ENCODE peak calls at places on chromosome 5, in ten cellular contexts. L is GM12878, K is breast epithelium, J is heart right ventricle, E is prostate gland, O is type B pancreatic cell, W is epithelial cell of esophagus, G is lower lobe of right lung, Y is AG09319, I is transverse colon. Q is an unnamed sample.

GRCh38 chr5:78543916-78544315 is 104.7 kb downstream of the LHFPL2 start:
- DNase-seq in L (no peak), K (no peak), J (no peak), E (no peak), O (no peak), W (no peak), G (no peak), Y (no peak), I (no peak), Q (no peak)

GRCh38 chr5:40679998-40680681 is 425 bp downstream of the PTGER4 start:
- DNase-seq in L (no peak), K (no peak), J (peak), E (peak), O (no peak), W (peak), G (peak), Y (no peak), I (peak), Q (peak)

GRCh38 chr5:14250094-14250777 is 107.1 kb downstream of the TRIO start:
- DNase-seq in L (no peak), K (peak), J (peak), E (peak), O (no peak), W (peak), G (peak), Y (peak), I (peak), Q (no peak)

GRCh38 chr5:165405340-165405739 is 1899.9 kb downstream of the MAT2B start:
- DNase-seq in L (no peak), K (no peak), J (no peak), E (no peak), O (no peak), W (no peak), G (no peak), Y (no peak), I (no peak), Q (no peak)

GRCh38 chr5:124734574-124735168 is 11.8 kb downstream of the ZNF608 start:
- DNase-seq in L (no peak), K (no peak), J (no peak), E (no peak), O (no peak), W (no peak), G (no peak), Y (no peak), I (no peak), Q (no peak)

GRCh38 chr5:113218200-113218599 is 216.6 kb downstream of the TSSK1B start:
- DNase-seq in L (no peak), K (no peak), J (peak), E (no peak), O (no peak), W (no peak), G (no peak), Y (no peak), I (no peak), Q (no peak)

GRCh38 chr5:140253985-140254384 is 48.9 kb downstream of the PFDN1 start:
- DNase-seq in L (no peak), K (no peak), J (no peak), E (peak), O (no peak), W (peak), G (peak), Y (no peak), I (peak), Q (no peak)

GRCh38 chr5:77239126-77239741 is 28.8 kb downstream of the PDE8B start:
- DNase-seq in L (no peak), K (no peak), J (no peak), E (no peak), O (no peak), W (peak), G (no peak), Y (no peak), I (no peak), Q (no peak)

GRCh38 chr5:59722875-59723274 is 170.7 kb downstream of the PDE4D start:
- DNase-seq in L (no peak), K (no peak), J (no peak), E (no peak), O (no peak), W (peak), G (no peak), Y (no peak), I (no peak), Q (no peak)

GRCh38 chr5:109373932-109374331 is 35.8 kb downstream of the PJA2 start:
- DNase-seq in L (no peak), K (no peak), J (no peak), E (no peak), O (no peak), W (no peak), G (no peak), Y (no peak), I (no peak), Q (no peak)

GRCh38 chr5:109370343-109370742 is 39.4 kb downstream of the PJA2 start:
- DNase-seq in L (no peak), K (no peak), J (no peak), E (no peak), O (no peak), W (no peak), G (no peak), Y (no peak), I (no peak), Q (no peak)

GRCh38 chr5:109378095-109378494 is 31.7 kb downstream of the PJA2 start:
- DNase-seq in L (no peak), K (no peak), J (no peak), E (no peak), O (no peak), W (no peak), G (no peak), Y (no peak), I (no peak), Q (no peak)

DNA sequence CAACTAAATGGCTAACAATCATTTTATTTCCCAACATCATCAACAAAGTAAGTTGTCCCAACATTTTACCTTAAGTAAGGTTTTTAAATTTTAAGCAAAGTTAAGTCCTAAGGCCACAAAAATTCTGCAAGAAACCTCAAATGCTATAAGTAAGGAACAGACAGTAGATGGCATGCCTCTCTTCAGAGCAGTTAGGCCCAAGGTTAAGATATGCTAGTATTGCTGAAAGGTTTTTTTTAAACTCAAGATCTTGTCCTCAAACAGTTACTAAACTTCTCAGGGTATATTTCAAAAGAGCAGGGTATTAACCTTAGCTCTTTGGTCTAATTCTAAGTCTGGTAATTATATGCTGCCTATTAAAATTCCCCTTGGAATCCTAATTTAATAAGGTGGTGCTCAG is 35.1 kb downstream of the PJA2 start:
- DNase-seq in L (no peak), K (no peak), J (no peak), E (no peak), O (no peak), W (no peak), G (no peak), Y (no peak), I (no peak), Q (no peak)
- TF ChIP-seq CTCF in L (no peak), K (no peak), J (no peak), E (no peak), O (no peak), W (no peak), G (no peak), Y (no peak), I (no peak), Q (no peak)

DNA sequence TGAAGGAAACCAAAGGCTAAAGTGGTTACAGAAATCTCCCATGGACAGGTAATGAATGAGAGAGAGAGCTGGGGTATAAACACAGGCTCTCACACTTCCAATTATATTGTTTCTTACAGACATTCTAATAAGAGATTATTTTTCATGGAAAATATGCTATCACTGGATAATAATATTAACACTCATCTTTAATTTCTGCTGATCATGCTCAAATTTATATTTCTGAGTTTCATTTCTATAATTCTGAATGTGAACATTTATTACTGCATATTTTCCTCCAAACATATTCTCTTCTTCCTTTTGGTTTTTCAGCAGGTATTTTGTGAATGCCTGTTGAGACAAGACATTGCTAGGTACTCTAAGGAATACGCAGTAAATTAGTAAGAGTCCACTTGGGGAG is 410.2 kb upstream of the DAP start:
- DNase-seq in L (no peak), K (no peak), J (no peak), E (no peak), O (no peak), W (no peak), G (no peak), Y (no peak), I (no peak), Q (no peak)
- TF ChIP-seq CTCF in L (no peak), K (no peak), J (no peak), E (no peak), O (no peak), W (no peak), G (no peak), Y (no peak), I (no peak), Q (no peak)

GRCh38 chr5:73104326-73104725 is 16.0 kb upstream of the TMEM171 start:
- DNase-seq in L (no peak), K (no peak), J (no peak), E (no peak), O (no peak), W (no peak), G (no peak), Y (no peak), I (no peak), Q (no peak)
- TF ChIP-seq CTCF in L (no peak), K (no peak), J (no peak), E (no peak), O (no peak), W (no peak), G (no peak), Y (no peak), I (no peak), Q (no peak)

GRCh38 chr5:159961761-159962160 is 45.5 kb downstream of the ADRA1B start:
- DNase-seq in L (no peak), K (no peak), J (no peak), E (no peak), O (no peak), W (no peak), G (no peak), Y (no peak), I (no peak), Q (no peak)
- TF ChIP-seq CTCF in L (no peak), K (no peak), J (no peak), E (no peak), O (no peak), W (no peak), G (no peak), Y (no peak), I (no peak), Q (no peak)

DNA sequence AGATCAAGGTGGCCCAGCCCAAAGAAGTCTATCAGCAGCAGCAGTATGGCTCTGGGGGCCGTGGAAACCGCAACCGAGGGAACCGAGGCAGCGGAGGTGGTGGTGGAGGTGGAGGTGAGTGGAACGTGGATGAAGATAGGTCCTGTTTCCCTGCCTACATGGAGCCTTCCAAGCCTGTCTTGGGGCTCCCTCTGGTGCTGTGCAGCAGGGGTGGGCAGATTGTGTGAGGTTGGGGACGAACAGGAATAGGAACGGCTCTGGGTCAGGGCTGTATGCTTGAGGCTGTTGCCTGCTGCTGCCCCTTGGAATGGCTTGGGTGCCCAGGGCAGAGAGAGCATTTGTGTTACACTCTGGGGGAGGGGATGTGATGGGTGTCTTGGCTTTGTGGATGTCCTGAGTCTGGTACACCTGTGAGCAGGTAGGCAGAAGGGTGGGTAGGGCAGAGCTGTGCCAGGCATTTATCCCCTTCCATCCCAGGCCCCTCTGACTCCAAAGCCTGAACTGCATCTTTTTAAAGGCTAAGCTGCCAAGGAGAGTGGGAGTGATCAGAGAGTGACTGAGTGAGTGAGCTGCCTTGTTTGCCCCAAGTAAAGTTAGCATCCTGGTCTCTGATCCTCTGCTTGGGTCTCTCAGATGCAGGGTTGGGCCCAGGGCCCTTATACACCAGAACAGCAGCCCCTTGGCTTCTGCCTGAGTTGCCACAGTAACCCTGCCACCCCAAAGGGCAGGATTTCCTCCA is 5.2 kb downstream of the HNRNPAB start:
- DNase-seq in L (no peak), K (peak), J (no peak), E (no peak), O (no peak), W (no peak), G (no peak), Y (no peak), I (no peak), Q (no peak)
- TF ChIP-seq CTCF in L (no peak), K (no peak), J (no peak), E (no peak), O (no peak), W (no peak), G (no peak), Y (no peak), I (no peak), Q (no peak)

GRCh38 chr5:58722160-58722559 is 139.3 kb downstream of the RAB3C start:
- DNase-seq in L (no peak), K (no peak), J (no peak), E (no peak), O (no peak), W (no peak), G (no peak), Y (no peak), I (no peak), Q (no peak)

GRCh38 chr5:58716713-58717112 is 133.8 kb downstream of the RAB3C start:
- DNase-seq in L (no peak), K (no peak), J (no peak), E (no peak), O (no peak), W (no peak), G (no peak), Y (no peak), I (no peak), Q (no peak)

GRCh38 chr5:58714046-58714445 is 131.2 kb downstream of the RAB3C start:
- DNase-seq in L (no peak), K (no peak), J (no peak), E (no peak), O (no peak), W (no peak), G (no peak), Y (no peak), I (no peak), Q (no peak)

GRCh38 chr5:58715997-58716656 is 133.3 kb downstream of the RAB3C start:
- DNase-seq in L (no peak), K (no peak), J (no peak), E (no peak), O (no peak), W (no peak), G (no peak), Y (no peak), I (no peak), Q (no peak)

GRCh38 chr5:58717303-58718012 is 134.6 kb downstream of the RAB3C start:
- DNase-seq in L (no peak), K (no peak), J (no peak), E (no peak), O (no peak), W (no peak), G (no peak), Y (no peak), I (no peak), Q (no peak)
- TF ChIP-seq CTCF in L (peak), K (no peak), J (no peak), E (no peak), O (no peak), W (no peak), G (no peak), Y (no peak), I (no peak), Q (no peak)

DNA sequence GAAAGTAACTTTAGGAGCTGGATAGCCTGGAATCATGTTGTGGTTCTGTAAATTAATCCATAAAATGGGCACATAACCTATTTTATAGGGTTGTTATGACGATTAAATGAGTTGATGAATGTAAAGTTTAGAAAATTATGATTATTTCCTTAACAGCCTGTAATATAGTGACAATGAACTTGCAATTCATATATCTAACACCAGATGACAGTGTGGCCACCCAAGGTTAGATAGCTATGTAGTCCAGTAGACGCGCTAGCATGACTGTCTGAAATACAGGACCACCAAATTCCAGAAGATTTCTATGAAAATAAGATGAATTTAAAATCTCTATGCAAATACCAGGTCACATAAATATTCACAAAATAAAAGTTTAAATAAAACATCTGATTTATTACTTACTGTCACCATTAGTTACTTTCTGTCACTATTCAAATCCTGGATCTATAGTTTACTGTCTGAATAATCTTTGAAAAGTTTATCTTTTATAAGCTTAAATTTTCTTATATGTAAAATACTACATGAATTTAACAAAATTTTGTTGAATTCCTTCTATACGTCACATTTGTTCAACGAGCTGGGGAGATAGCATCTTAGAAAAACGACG is 26.1 kb upstream of the MACIR start:
- DNase-seq in L (no peak), K (no peak), J (no peak), E (no peak), O (no peak), W (peak), G (no peak), Y (no peak), I (no peak), Q (no peak)
- TF ChIP-seq CTCF in L (peak), K (peak), J (peak), E (peak), O (peak), W (peak), G (peak), Y (peak), I (peak), Q (no peak)

DNA sequence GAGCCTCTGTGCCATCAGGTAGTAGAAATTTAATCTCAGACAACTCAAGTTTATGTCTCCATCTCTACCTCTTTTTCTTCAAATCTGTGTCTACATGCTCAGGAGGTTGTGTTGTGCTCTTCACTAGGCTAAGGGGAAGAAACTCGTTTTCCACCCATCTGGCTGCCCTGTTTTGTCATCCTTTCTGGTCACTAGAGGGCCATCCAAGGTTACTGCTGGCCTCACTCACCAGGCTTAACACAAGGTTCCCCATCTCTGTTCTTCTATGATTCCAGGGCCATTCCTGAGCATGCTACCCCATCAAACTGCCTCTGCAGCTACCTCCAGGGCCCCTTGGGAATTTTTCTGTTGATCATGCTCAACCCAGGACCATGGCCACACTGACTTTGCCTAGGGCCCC is 213.3 kb upstream of the FBXL7 start:
- DNase-seq in L (no peak), K (no peak), J (no peak), E (no peak), O (no peak), W (no peak), G (no peak), Y (no peak), I (no peak), Q (no peak)
- TF ChIP-seq CTCF in L (no peak), K (no peak), J (peak), E (no peak), O (peak), W (no peak), G (peak), Y (peak), I (no peak), Q (no peak)

Q was measured in activated B cell treated with CpG ODN at 0.5 μM for 24 hours.